ENCODE peak calls at places on chromosome 19, in four cellular contexts. H, R, W and F are unnamed samples.

GRCh38 chr19:3785464-3785937 is 680 bp downstream of the MATK start:
- DNase-seq in H (no peak), R (no peak), W (no peak), F (no peak)

GRCh38 chr19:4172861-4173473 is 9.4 kb downstream of the SIRT6 start:
- DNase-seq in H (no peak), R (peak), W (peak), F (peak)

GRCh38 chr19:40702337-40703012 is 12.0 kb upstream of the NUMBL start:
- DNase-seq in H (peak), R (no peak), W (peak), F (no peak)

GRCh38 chr19:56159009-56159501 is 16.8 kb upstream of the GALP start:
- DNase-seq in H (no peak), R (no peak), W (no peak), F (no peak)

GRCh38 chr19:3658004-3658822 is 31.6 kb upstream of the CACTIN start:
- DNase-seq in H (no peak), R (no peak), W (peak), F (no peak)

GRCh38 chr19:340620-341385 is 3.8 kb downstream of the MIER2 start:
- DNase-seq in H (no peak), R (no peak), W (no peak), F (no peak)

GRCh38 chr19:14023404-14024235 is 4.3 kb upstream of the RLN3 start:
- DNase-seq in H (no peak), R (peak), W (peak), F (no peak)

GRCh38 chr19:31499826-31500539 is 150.7 kb upstream of the TSHZ3 start:
- DNase-seq in H (no peak), R (no peak), W (no peak), F (no peak)

GRCh38 chr19:6423499-6424189 is 967 bp downstream of the KHSRP start:
- DNase-seq in H (peak), R (peak), W (no peak), F (no peak)

GRCh38 chr19:35027851-35028599 is 2.2 kb upstream of the SCN1B start:
- DNase-seq in H (no peak), R (peak), W (no peak), F (no peak)

GRCh38 chr19:55552206-55552605 is 6.9 kb upstream of the SBK3 start:
- DNase-seq in H (peak), R (peak), W (no peak), F (no peak)

GRCh38 chr19:56917998-56918397 is 77.5 kb upstream of the PEG3 start:
- DNase-seq in H (no peak), R (no peak), W (no peak), F (no peak)

GRCh38 chr19:55459950-55460657 is 1.3 kb downstream of the ISOC2 start:
- DNase-seq in H (no peak), R (no peak), W (no peak), F (no peak)

GRCh38 chr19:11377237-11377636 is 2.8 kb downstream of the SWSAP1 start:
- DNase-seq in H (peak), R (peak), W (no peak), F (no peak)

GRCh38 chr19:34577531-34578101 is 96.1 kb downstream of the WTIP start:
- DNase-seq in H (no peak), R (no peak), W (no peak), F (no peak)

GRCh38 chr19:18306903-18307681 is 15.8 kb downstream of the LSM4 start:
- DNase-seq in H (no peak), R (no peak), W (no peak), F (no peak)

GRCh38 chr19:18306209-18306902 is 16.5 kb downstream of the LSM4 start:
- DNase-seq in H (no peak), R (no peak), W (no peak), F (no peak)

GRCh38 chr19:18304194-18304495 is 18.7 kb downstream of the LSM4 start:
- DNase-seq in H (no peak), R (no peak), W (peak), F (no peak)

GRCh38 chr19:18301718-18302111 is 20.3 kb upstream of the JUND start:
- DNase-seq in H (no peak), R (no peak), W (no peak), F (no peak)

DNA sequence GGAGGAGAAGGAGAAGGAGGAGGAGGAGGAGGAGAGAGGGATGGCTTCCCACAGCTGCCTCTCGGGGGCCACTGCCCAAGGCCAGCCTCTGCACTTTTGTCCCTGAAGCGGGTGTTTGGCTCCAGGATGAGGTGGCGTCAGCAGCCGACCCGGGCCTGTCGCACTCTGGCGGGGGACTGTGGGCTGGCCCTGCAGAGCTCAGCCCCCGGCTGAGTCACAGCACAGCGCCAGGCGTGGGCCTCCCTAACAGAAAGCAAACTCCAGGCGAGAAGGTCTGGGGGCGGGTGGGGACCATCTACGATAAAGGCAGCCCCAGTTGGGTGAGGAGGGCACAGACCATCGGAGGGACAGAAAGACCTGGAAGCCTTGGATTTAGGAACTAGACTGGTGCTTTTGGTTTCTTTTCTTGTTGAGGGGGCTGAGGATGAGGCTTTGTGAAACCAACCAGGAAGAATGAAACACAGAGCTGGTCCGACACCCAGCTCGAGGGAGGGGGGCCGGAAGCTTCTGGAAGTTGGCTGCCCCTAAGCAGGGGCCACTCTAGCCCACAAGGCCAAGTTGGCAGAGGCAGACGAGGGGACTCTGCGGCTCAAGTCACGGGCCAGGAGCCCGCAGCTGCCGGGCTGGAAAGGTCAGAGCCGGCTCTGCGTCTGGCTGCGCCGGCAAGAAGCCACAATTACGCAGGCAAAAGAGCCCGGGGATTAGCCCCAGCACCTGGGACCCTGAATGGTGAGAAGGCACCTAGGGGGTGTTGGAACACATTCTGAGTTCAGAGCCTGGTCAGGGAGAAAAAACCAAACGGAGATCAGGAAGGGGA is 18.2 kb downstream of the LSM4 start:
- DNase-seq in H (peak), R (peak), W (peak), F (peak)
- TF ChIP-seq CTCF in H (no peak), R (no peak), W (peak), F (no peak)

GRCh38 chr19:38420935-38421334 is 5.1 kb downstream of the RASGRP4 start:
- DNase-seq in H (no peak), R (no peak), W (no peak), F (no peak)

GRCh38 chr19:38417544-38418506 is 8.2 kb downstream of the RASGRP4 start:
- DNase-seq in H (peak), R (peak), W (peak), F (no peak)

GRCh38 chr19:38413416-38413815 is 10.5 kb downstream of the FAM98C start:
- DNase-seq in H (no peak), R (no peak), W (no peak), F (no peak)

GRCh38 chr19:38412961-38413360 is 10.1 kb downstream of the FAM98C start:
- DNase-seq in H (no peak), R (no peak), W (no peak), F (no peak)

GRCh38 chr19:38417146-38417543 is 8.9 kb downstream of the RASGRP4 start:
- DNase-seq in H (no peak), R (no peak), W (no peak), F (no peak)
- TF ChIP-seq CTCF in H (no peak), R (no peak), W (no peak), F (no peak)

DNA sequence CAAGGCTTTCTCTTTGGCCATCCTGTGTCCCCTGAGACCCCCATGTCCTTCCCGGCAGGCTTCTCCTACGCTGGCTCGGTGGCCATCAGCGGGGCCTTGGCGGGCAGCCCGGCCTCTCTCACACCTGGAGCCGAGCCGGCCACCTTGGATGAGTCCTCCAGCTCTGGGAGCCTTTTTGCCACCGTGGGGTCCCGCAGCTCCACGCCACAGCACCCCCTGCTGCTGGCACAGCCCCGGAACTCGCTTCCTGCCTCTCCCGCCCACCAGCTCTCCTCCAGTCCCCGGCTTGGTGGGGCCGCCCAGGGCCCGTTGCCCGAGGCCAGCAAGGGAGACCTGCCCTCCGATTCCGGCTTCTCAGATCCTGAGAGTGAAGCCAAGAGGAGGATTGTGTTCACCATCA is 14.2 kb downstream of the PLEKHJ1 start:
- DNase-seq in H (no peak), R (no peak), W (no peak), F (no peak)
- TF ChIP-seq CTCF in H (peak), R (peak), W (peak), F (no peak)

DNA sequence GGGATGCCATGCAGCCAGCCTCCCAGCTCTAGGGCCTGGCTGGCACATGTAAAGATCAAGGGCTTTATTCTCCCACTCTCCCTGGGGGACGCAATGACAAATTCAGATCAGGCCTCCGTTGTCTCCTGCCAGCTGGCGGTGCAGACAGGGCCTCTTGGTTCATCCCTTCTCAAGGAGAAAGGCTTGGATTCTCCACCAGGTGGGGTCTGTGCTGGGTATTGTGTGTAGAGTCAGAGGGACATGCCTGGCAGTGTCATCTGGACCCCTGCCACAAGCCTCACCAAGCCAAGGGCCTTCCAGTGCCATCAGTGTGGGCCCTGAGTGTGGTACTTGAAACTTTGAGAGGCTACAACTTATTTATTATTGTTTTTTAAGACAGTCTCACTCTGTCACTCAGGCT is 8.4 kb upstream of the PTPRS start:
- DNase-seq in H (no peak), R (no peak), W (no peak), F (no peak)
- TF ChIP-seq CTCF in H (no peak), R (peak), W (no peak), F (no peak)

GRCh38 chr19:10334340-10335148 is 1.2 kb upstream of the RAVER1 start:
- DNase-seq in H (peak), R (peak), W (peak), F (peak)
- TF ChIP-seq CTCF in H (peak), R (no peak), W (no peak), F (no peak)

DNA sequence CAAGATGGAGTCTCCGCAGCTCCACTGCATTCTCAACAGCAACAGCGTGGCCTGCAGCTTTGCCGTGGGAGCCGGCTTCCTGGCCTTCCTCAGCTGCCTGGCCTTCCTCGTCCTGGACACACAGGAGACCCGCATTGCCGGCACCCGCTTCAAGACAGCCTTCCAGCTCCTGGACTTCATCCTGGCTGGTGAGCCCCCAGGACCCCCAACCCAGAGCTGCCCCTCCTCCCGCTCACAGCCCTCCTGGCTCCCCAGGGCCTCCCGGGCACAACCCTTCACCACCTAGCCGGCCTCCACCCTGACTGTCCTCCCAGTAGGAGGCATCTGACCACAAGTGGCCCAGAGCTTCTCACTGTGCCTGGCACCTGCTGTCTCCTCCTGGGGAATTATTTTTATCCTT is 9.4 kb downstream of the SYNGR4 start:
- DNase-seq in H (no peak), R (no peak), W (no peak), F (no peak)
- TF ChIP-seq CTCF in H (no peak), R (no peak), W (no peak), F (no peak)

GRCh38 chr19:44072543-44073401 is 813 bp downstream of the ZNF284 start:
- DNase-seq in H (peak), R (peak), W (no peak), F (no peak)
- TF ChIP-seq CTCF in H (no peak), R (peak), W (no peak), F (no peak)

DNA sequence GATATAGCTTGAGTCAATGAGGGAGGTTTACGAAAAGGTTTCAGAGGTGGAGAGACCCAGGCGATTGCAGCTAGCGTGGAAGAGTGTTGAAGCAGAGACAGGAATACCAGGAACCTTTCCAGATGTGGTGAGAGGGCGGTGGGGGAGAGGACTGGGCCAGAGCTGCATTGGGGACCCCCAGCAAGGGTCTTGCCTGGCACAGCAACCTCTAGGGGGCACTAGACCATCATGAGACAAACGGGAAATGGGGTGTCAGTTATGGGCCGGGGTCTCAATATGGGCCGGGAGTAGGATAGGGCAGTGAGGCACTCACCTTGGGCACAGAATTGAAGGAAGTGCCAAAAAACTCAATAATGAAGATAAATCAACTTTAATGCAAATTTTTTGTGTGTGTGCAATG is 2.1 kb upstream of the LRP3 start:
- DNase-seq in H (no peak), R (no peak), W (peak), F (no peak)
- TF ChIP-seq CTCF in H (no peak), R (peak), W (no peak), F (no peak)